ENCODE peak calls at places on chromosomes 1 and 21, in ten cellular contexts. U is transverse colon; X is astrocyte of the spinal cord; P is tibial artery; I is HL-60; F is foreskin fibroblast; Z is pancreas; A is lung; T is dorsolateral prefrontal cortex; H is CD8-positive, alpha-beta T cell. Y is an unnamed sample.

GRCh38 chr1:47388548-47389238 is 27.4 kb upstream of the FOXE3 start:
- DNase-seq in U (peak; percentile 73), X (peak; percentile 50), P (peak; percentile 52), I (peak; percentile 61), F (peak; percentile 62), Z (peak; percentile 69), A (peak; percentile 57), T (peak; percentile 27), H (no peak), Y (peak; percentile 54)

GRCh38 chr1:201222125-201222524 is 31.5 kb downstream of the IGFN1 start:
- DNase-seq in U (peak; percentile 29), X (no peak), P (no peak), I (no peak), F (no peak), Z (no peak), A (peak; percentile 22), T (no peak), H (no peak), Y (no peak)

GRCh38 chr1:9733160-9733789 is 81.7 kb downstream of the PIK3CD start:
- DNase-seq in U (no peak), X (no peak), P (no peak), I (no peak), F (no peak), Z (no peak), A (no peak), T (no peak), H (no peak), Y (no peak)

GRCh38 chr1:202329891-202330290 is 11.8 kb downstream of the UBE2T start:
- DNase-seq in U (no peak), X (no peak), P (no peak), I (no peak), F (no peak), Z (no peak), A (no peak), T (no peak), H (no peak), Y (no peak)

GRCh38 chr1:44245066-44245465 is 31.8 kb downstream of the DMAP1 start:
- DNase-seq in U (no peak), X (no peak), P (no peak), I (no peak), F (no peak), Z (no peak), A (no peak), T (no peak), H (no peak), Y (no peak)

GRCh38 chr1:173360478-173361063 is 116.6 kb upstream of the PRDX6 start:
- DNase-seq in U (no peak), X (no peak), P (no peak), I (peak; percentile 39), F (no peak), Z (no peak), A (no peak), T (no peak), H (no peak), Y (no peak)

GRCh38 chr21:44920694-44921604 is at the start of gene ITGB2:
- DNase-seq in U (peak; percentile 57), X (no peak), P (peak; percentile 55), I (peak; percentile 97), F (no peak), Z (no peak), A (peak; percentile 69), T (no peak), H (peak; percentile 28), Y (no peak)

GRCh38 chr1:39328110-39328509 is 123.6 kb downstream of the MACF1 start:
- DNase-seq in U (no peak), X (no peak), P (no peak), I (no peak), F (no peak), Z (no peak), A (no peak), T (no peak), H (no peak), Y (no peak)

GRCh38 chr1:205766570-205766969 is 8.7 kb downstream of the RAB29 start:
- DNase-seq in U (no peak), X (no peak), P (no peak), I (no peak), F (no peak), Z (no peak), A (no peak), T (no peak), H (no peak), Y (no peak)

GRCh38 chr1:54798769-54799641 is 2.1 kb downstream of the TTC22 start:
- DNase-seq in U (peak; percentile 77), X (no peak), P (no peak), I (peak; percentile 43), F (no peak), Z (no peak), A (peak; percentile 43), T (no peak), H (no peak), Y (no peak)

GRCh38 chr1:108767708-108768107 is 21.2 kb downstream of the STXBP3 start:
- DNase-seq in U (no peak), X (no peak), P (no peak), I (no peak), F (no peak), Z (no peak), A (no peak), T (no peak), H (no peak), Y (no peak)

GRCh38 chr21:37767984-37768383 is 148.3 kb downstream of the KCNJ6 start:
- DNase-seq in U (no peak), X (no peak), P (no peak), I (no peak), F (peak; percentile 40), Z (no peak), A (no peak), T (no peak), H (no peak), Y (no peak)

GRCh38 chr1:171220551-171221175 is 27.6 kb upstream of the FMO1 start:
- DNase-seq in U (no peak), X (peak; percentile 92), P (no peak), I (no peak), F (no peak), Z (no peak), A (no peak), T (no peak), H (no peak), Y (peak; percentile 33)

GRCh38 chr1:108120163-108120562 is 80.0 kb downstream of the SLC25A24 start:
- DNase-seq in U (no peak), X (no peak), P (no peak), I (no peak), F (no peak), Z (no peak), A (no peak), T (no peak), H (no peak), Y (no peak)

DNA sequence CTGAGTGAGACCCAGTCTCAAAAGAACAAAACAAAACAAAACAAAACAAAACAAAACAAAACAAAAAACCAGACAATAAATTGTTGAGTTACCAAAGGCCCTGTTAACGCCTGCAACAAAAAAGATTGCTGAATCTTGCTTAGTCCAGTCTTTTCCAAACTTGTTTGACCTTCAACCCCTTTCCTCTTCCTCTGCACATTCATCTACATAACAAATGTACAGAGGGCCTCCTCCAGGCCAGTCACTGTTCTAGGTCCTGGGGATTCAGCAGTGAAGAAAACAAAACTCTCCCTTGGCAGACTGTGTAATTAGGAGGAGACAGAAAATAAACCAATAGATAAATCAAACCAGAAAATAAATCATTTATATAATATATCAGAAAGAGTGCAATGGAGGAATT is 294.0 kb upstream of the ADGRL2 start:
- DNase-seq in U (no peak), X (no peak), P (no peak), I (no peak), F (no peak), Z (no peak), A (no peak), T (no peak), H (no peak), Y (no peak)
- H3K4me3 ChIP-seq in U (no peak overlapping the region), X (no peak overlapping the region), P (no peak overlapping the region), I (no peak overlapping the region), F (no peak overlapping the region), Z (no peak overlapping the region), A (no peak overlapping the region), T (no peak overlapping the region), H (no peak overlapping the region), Y (no peak overlapping the region)

GRCh38 chr1:152533327-152533938 is 19.2 kb downstream of the CRCT1 start:
- DNase-seq in U (peak; percentile 56), X (peak; percentile 1), P (no peak), I (peak; percentile 64), F (no peak), Z (peak; percentile 21), A (no peak), T (no peak), H (no peak), Y (peak; percentile 2)
- TF ChIP-seq CTCF in U (peak; percentile 60), X (peak; percentile 48), P (peak; percentile 7), I (peak; percentile 71), F (peak; percentile 44), Z (peak; percentile 27), A (no peak), T (peak; percentile 38), H (no peak), Y (peak; percentile 50)

GRCh38 chr1:13764933-13765332 is 64.9 kb downstream of the PRDM2 start:
- DNase-seq in U (no peak), X (no peak), P (no peak), I (no peak), F (no peak), Z (no peak), A (no peak), T (no peak), H (peak; percentile 13), Y (no peak)

GRCh38 chr1:13763264-13763663 is 63.3 kb downstream of the PRDM2 start:
- DNase-seq in U (no peak), X (no peak), P (no peak), I (no peak), F (no peak), Z (no peak), A (no peak), T (no peak), H (no peak), Y (no peak)

GRCh38 chr1:13763991-13764390 is 64.0 kb downstream of the PRDM2 start:
- DNase-seq in U (no peak), X (no peak), P (no peak), I (no peak), F (no peak), Z (no peak), A (no peak), T (no peak), H (no peak), Y (no peak)

GRCh38 chr1:13762642-13763041 is 62.7 kb downstream of the PRDM2 start:
- DNase-seq in U (no peak), X (no peak), P (no peak), I (no peak), F (no peak), Z (no peak), A (no peak), T (no peak), H (no peak), Y (no peak)

DNA sequence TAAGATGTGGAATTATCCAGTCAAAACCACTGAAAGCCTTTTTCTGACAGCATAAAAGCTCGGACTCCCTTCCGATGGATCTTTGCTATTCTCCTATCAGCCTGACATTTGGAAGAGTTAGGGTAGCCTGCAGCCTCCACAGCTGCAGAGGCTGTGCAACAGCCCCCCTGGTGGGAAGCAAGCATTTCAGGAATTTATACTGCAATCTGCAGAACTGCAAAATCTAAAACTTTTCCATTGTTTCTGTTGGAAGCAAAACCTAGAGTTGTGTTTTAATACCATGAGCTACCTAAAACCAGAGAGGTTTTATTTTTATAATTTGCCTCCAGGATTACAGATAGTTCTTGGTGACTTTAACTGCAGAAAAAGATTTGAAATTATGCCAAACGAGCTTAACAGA is 64.5 kb downstream of the PRDM2 start:
- DNase-seq in U (no peak), X (peak; percentile 80), P (no peak), I (no peak), F (no peak), Z (no peak), A (no peak), T (no peak), H (no peak), Y (peak; percentile 53)
- H3K4me3 ChIP-seq in U (no peak overlapping the region), X (no peak overlapping the region), P (no peak overlapping the region), I (no peak overlapping the region), F (no peak overlapping the region), Z (no peak overlapping the region), A (no peak overlapping the region), T (no peak overlapping the region), H (no peak overlapping the region), Y (peak overlapping the region; percentile 14)

GRCh38 chr1:183185941-183186490 is at the start of gene LAMC2:
- DNase-seq in U (peak; percentile 77), X (peak; percentile 48), P (no peak), I (no peak), F (no peak), Z (peak; percentile 63), A (peak; percentile 73), T (peak; percentile 46), H (no peak), Y (no peak)
- TF ChIP-seq CTCF in U (peak; percentile 40), X (peak; percentile 55), P (no peak), I (no peak), F (no peak), Z (peak; percentile 10), A (no peak), T (no peak), H (no peak), Y (peak; percentile 37)